ENCODE peak calls at places on chromosome 13, in five cellular contexts. Z is CD8-positive, alpha-beta T cell; S is OCI-LY7; M is right atrium auricular region; Y is RWPE2. V is an unnamed sample.

GRCh38 chr13:92317066-92317465 is 909.5 kb upstream of the GPC6 start:
- DNase-seq in Z (no peak), S (no peak), M (no peak), Y (no peak), V (peak; percentile 82)

GRCh38 chr13:108044929-108045328 is 170.4 kb downstream of the LIG4 start:
- DNase-seq in Z (no peak), S (no peak), M (no peak), Y (no peak), V (no peak)

GRCh38 chr13:78602561-78603239 is 652 bp downstream of the POU4F1 start:
- DNase-seq in Z (no peak), S (peak; percentile 23), M (no peak), Y (no peak), V (no peak)

GRCh38 chr13:111853766-111854165 is 213.2 kb upstream of the SOX1 start:
- DNase-seq in Z (no peak), S (no peak), M (peak; percentile 47), Y (no peak), V (no peak)

GRCh38 chr13:19862511-19863313 is 737 bp downstream of the ZMYM5 start:
- DNase-seq in Z (peak; percentile 19), S (peak; percentile 65), M (no peak), Y (no peak), V (peak; percentile 1)

GRCh38 chr13:111388851-111389500 is 68.5 kb downstream of the TEX29 start:
- DNase-seq in Z (no peak), S (no peak), M (no peak), Y (no peak), V (no peak)

GRCh38 chr13:40469581-40470282 is 196.7 kb downstream of the FOXO1 start:
- DNase-seq in Z (no peak), S (no peak), M (no peak), Y (no peak), V (no peak)

GRCh38 chr13:64073203-64073602 is 2657.6 kb upstream of the PCDH20 start:
- DNase-seq in Z (no peak), S (no peak), M (no peak), Y (no peak), V (no peak)

GRCh38 chr13:35703061-35703460 is 226.6 kb upstream of the MAB21L1 start:
- DNase-seq in Z (no peak), S (no peak), M (no peak), Y (no peak), V (no peak)

GRCh38 chr13:99796175-99796819 is 175.3 kb downstream of the ZIC5 start:
- DNase-seq in Z (no peak), S (peak; percentile 14), M (no peak), Y (no peak), V (peak; percentile 21)

GRCh38 chr13:51370116-51370515 is 30.6 kb downstream of the SERPINE3 start:
- DNase-seq in Z (no peak), S (no peak), M (no peak), Y (no peak), V (peak; percentile 3)

GRCh38 chr13:24221007-24221406 is 60.5 kb downstream of the SPATA13 start:
- DNase-seq in Z (no peak), S (no peak), M (no peak), Y (no peak), V (no peak)

GRCh38 chr13:31431722-31432137 is 232.0 kb downstream of the B3GLCT start:
- DNase-seq in Z (peak; percentile 27), S (peak; percentile 56), M (peak; percentile 78), Y (no peak), V (peak; percentile 39)

GRCh38 chr13:110538632-110539031 is 22.9 kb downstream of the RAB20 start:
- DNase-seq in Z (no peak), S (no peak), M (peak; percentile 81), Y (no peak), V (no peak)

GRCh38 chr13:95180513-95181245 is 120.6 kb downstream of the ABCC4 start:
- DNase-seq in Z (no peak), S (no peak), M (no peak), Y (no peak), V (no peak)

GRCh38 chr13:40485611-40486517 is 180.6 kb downstream of the FOXO1 start:
- DNase-seq in Z (peak; percentile 56), S (peak; percentile 57), M (no peak), Y (no peak), V (no peak)

GRCh38 chr13:20132052-20132634 is 28.7 kb downstream of the GJA3 start:
- DNase-seq in Z (no peak), S (no peak), M (no peak), Y (no peak), V (no peak)

GRCh38 chr13:23743717-23744116 is 145.5 kb downstream of the MIPEP start:
- DNase-seq in Z (no peak), S (no peak), M (no peak), Y (no peak), V (no peak)

GRCh38 chr13:110005563-110005962 is 219.2 kb upstream of the IRS2 start:
- DNase-seq in Z (no peak), S (no peak), M (no peak), Y (no peak), V (no peak)

GRCh38 chr13:95323930-95324662 is 22.8 kb upstream of the ABCC4 start:
- DNase-seq in Z (no peak), S (no peak), M (no peak), Y (no peak), V (no peak)

GRCh38 chr13:44045179-44045562 is 165.5 kb downstream of the LACC1 start:
- DNase-seq in Z (no peak), S (no peak), M (no peak), Y (no peak), V (no peak)

GRCh38 chr13:40190656-40191100 is 475.8 kb downstream of the FOXO1 start:
- DNase-seq in Z (peak; percentile 57), S (peak; percentile 91), M (peak; percentile 71), Y (no peak), V (peak; percentile 84)

GRCh38 chr13:51221674-51222509 is at the start of gene FAM124A:
- DNase-seq in Z (peak; percentile 13), S (peak; percentile 43), M (no peak), Y (no peak), V (no peak)

GRCh38 chr13:26051231-26052135 is at the start of gene SHISA2:
- DNase-seq in Z (no peak), S (no peak), M (no peak), Y (no peak), V (no peak)

GRCh38 chr13:19592657-19593175 is 31.4 kb upstream of the TPTE2 start:
- DNase-seq in Z (no peak), S (no peak), M (no peak), Y (no peak), V (no peak)

GRCh38 chr13:102589291-102589822 is 7.4 kb upstream of the TPP2 start:
- DNase-seq in Z (no peak), S (no peak), M (no peak), Y (no peak), V (no peak)

GRCh38 chr13:110244096-110244830 is 62.7 kb downstream of the COL4A1 start:
- DNase-seq in Z (no peak), S (no peak), M (no peak), Y (no peak), V (no peak)

GRCh38 chr13:50543767-50544166 is 299.7 kb downstream of the DLEU7 start:
- DNase-seq in Z (no peak), S (no peak), M (no peak), Y (no peak), V (peak; percentile 84)

GRCh38 chr13:96772426-96772825 is 221.8 kb downstream of the OXGR1 start:
- DNase-seq in Z (no peak), S (no peak), M (no peak), Y (no peak), V (no peak)

GRCh38 chr13:31755211-31755610 is 15.9 kb downstream of the RXFP2 start:
- DNase-seq in Z (no peak), S (no peak), M (no peak), Y (no peak), V (no peak)

GRCh38 chr13:70391678-70392077 is 283.4 kb upstream of the KLHL1 start:
- DNase-seq in Z (no peak), S (no peak), M (no peak), Y (no peak), V (no peak)

GRCh38 chr13:22592515-22592914 is 588.3 kb upstream of the SGCG start:
- DNase-seq in Z (no peak), S (no peak), M (no peak), Y (no peak), V (no peak)

GRCh38 chr13:101424381-101425155 is 8.3 kb upstream of the NALCN start:
- DNase-seq in Z (no peak), S (no peak), M (no peak), Y (no peak), V (no peak)

GRCh38 chr13:97583884-97584497 is 150.0 kb downstream of the RAP2A start:
- DNase-seq in Z (no peak), S (no peak), M (no peak), Y (no peak), V (no peak)

GRCh38 chr13:109874444-109874920 is 88.1 kb upstream of the IRS2 start:
- DNase-seq in Z (no peak), S (no peak), M (no peak), Y (no peak), V (no peak)

GRCh38 chr13:113557013-113557412 is 27.5 kb upstream of the TFDP1 start:
- DNase-seq in Z (no peak), S (no peak), M (peak; percentile 44), Y (no peak), V (no peak)
- H3K27ac ChIP-seq in Z (no peak overlapping the region), S (no peak overlapping the region), M (no peak overlapping the region), Y (no peak overlapping the region), V (no peak overlapping the region)

DNA sequence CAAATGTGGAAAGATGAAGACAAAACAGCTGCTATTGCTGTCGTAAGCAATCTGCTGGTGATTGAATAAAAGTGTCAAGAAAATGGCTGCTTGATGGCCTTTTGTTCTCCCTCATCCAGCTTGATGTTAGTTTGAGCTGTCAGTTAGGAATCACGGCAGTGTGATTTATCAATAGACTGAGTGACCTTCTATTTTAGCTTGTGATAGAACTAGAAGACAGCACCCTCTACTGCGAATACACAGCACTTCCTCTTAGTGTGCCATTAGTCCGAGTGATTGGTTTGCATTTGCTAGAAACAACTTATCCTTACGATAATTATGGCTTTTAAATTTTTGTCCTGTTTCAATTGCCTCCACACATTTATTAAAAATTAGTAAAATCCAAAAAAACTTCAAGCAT is 76.2 kb downstream of the MZT1 start:
- DNase-seq in Z (no peak), S (no peak), M (no peak), Y (no peak), V (peak; percentile 2)
- TF ChIP-seq CTCF in Z (no peak), S (peak; percentile 31), M (no peak), Y (peak; percentile 27), V (peak; percentile 56)

GRCh38 chr13:29587645-29588044 is 7.8 kb downstream of the SLC7A1 start:
- DNase-seq in Z (no peak), S (no peak), M (no peak), Y (no peak), V (no peak)
- H3K27ac ChIP-seq in Z (no peak overlapping the region), S (no peak overlapping the region), M (no peak overlapping the region), Y (peak overlapping the region; percentile 50), V (peak overlapping the region; percentile 29)

GRCh38 chr13:55244991-55245644 is 1895.6 kb upstream of the PRR20A start:
- DNase-seq in Z (no peak), S (no peak), M (no peak), Y (no peak), V (no peak)
- TF ChIP-seq CTCF in Z (no peak), S (peak; percentile 36), M (no peak), Y (peak; percentile 28), V (peak; percentile 14)

V was measured in brain microvascular endothelial cell.